ENCODE peak calls at places on chromosomes 6 and 20, in nine cellular contexts. One of them, this sample, is unnamed.

GRCh38 chr20:6828794-6829423 is 61.4 kb downstream of the BMP2 start:
- DNase-seq in NCI-H2029: peak; percentile 71
- DNase-seq in fibroblast of pulmonary artery: peak; percentile 75
- DNase-seq in hippocampal formation: peak; percentile 50
- DNase-seq in amygdala: no peak
- DNase-seq in AG04450: peak; percentile 3
- DNase-seq in chondrocyte: no peak
- DNase-seq in A549: peak; percentile 43
- DNase-seq in ELR: peak; percentile 45
- DNase-seq in this sample: no peak

GRCh38 chr20:37072293-37073196 is 23.3 kb downstream of the RBL1 start:
- DNase-seq in A549: no peak
- DNase-seq in ELR: no peak
- DNase-seq in NCI-H2029: no peak
- DNase-seq in amygdala: no peak
- DNase-seq in fibroblast of pulmonary artery: no peak
- DNase-seq in chondrocyte: no peak
- DNase-seq in hippocampal formation: no peak
- DNase-seq in AG04450: no peak
- DNase-seq in this sample: no peak

GRCh38 chr6:157272866-157273755 is 50.2 kb downstream of the TMEM242 start:
- DNase-seq in ELR: peak; percentile 18
- DNase-seq in NCI-H2029: no peak
- DNase-seq in AG04450: no peak
- DNase-seq in chondrocyte: peak; percentile 62
- DNase-seq in amygdala: no peak
- DNase-seq in A549: peak; percentile 28
- DNase-seq in fibroblast of pulmonary artery: no peak
- DNase-seq in hippocampal formation: no peak
- DNase-seq in this sample: no peak

GRCh38 chr6:93787841-93788240 is 368.5 kb upstream of the EPHA7 start:
- DNase-seq in hippocampal formation: no peak
- DNase-seq in NCI-H2029: no peak
- DNase-seq in amygdala: no peak
- DNase-seq in fibroblast of pulmonary artery: peak; percentile 14
- DNase-seq in AG04450: no peak
- DNase-seq in chondrocyte: no peak
- DNase-seq in ELR: no peak
- DNase-seq in A549: no peak
- DNase-seq in this sample: no peak

GRCh38 chr20:50169329-50169823 is 15.9 kb upstream of the PEDS1 start:
- DNase-seq in ELR: peak; percentile 86
- DNase-seq in amygdala: peak; percentile 49
- DNase-seq in hippocampal formation: peak; percentile 44
- DNase-seq in A549: peak; percentile 58
- DNase-seq in fibroblast of pulmonary artery: peak; percentile 88
- DNase-seq in AG04450: peak; percentile 50
- DNase-seq in chondrocyte: no peak
- DNase-seq in NCI-H2029: peak; percentile 41
- DNase-seq in this sample: no peak

GRCh38 chr6:122730775-122731386 is 48.6 kb upstream of the FABP7 start:
- DNase-seq in fibroblast of pulmonary artery: peak; percentile 65
- DNase-seq in ELR: peak; percentile 61
- DNase-seq in NCI-H2029: peak; percentile 43
- DNase-seq in A549: no peak
- DNase-seq in chondrocyte: no peak
- DNase-seq in hippocampal formation: peak; percentile 50
- DNase-seq in amygdala: no peak
- DNase-seq in AG04450: no peak
- DNase-seq in this sample: peak; percentile 12

GRCh38 chr20:53133628-53134027 is 161.5 kb downstream of the TSHZ2 start:
- DNase-seq in chondrocyte: no peak
- DNase-seq in fibroblast of pulmonary artery: no peak
- DNase-seq in amygdala: no peak
- DNase-seq in ELR: no peak
- DNase-seq in NCI-H2029: no peak
- DNase-seq in A549: no peak
- DNase-seq in hippocampal formation: no peak
- DNase-seq in AG04450: no peak
- DNase-seq in this sample: no peak

GRCh38 chr6:98041921-98042320 is 758.9 kb upstream of the MMS22L start:
- DNase-seq in A549: no peak
- DNase-seq in ELR: no peak
- DNase-seq in chondrocyte: no peak
- DNase-seq in hippocampal formation: no peak
- DNase-seq in AG04450: no peak
- DNase-seq in NCI-H2029: peak; percentile 15
- DNase-seq in amygdala: no peak
- DNase-seq in fibroblast of pulmonary artery: no peak
- DNase-seq in this sample: no peak

GRCh38 chr6:39078695-39079094 is 30.1 kb downstream of the GLP1R start:
- DNase-seq in chondrocyte: no peak
- DNase-seq in amygdala: no peak
- DNase-seq in A549: no peak
- DNase-seq in fibroblast of pulmonary artery: no peak
- DNase-seq in AG04450: no peak
- DNase-seq in NCI-H2029: no peak
- DNase-seq in ELR: no peak
- DNase-seq in hippocampal formation: no peak
- DNase-seq in this sample: no peak

GRCh38 chr20:582204-582603 is 27.9 kb downstream of the TCF15 start:
- DNase-seq in A549: no peak
- DNase-seq in NCI-H2029: no peak
- DNase-seq in chondrocyte: no peak
- DNase-seq in hippocampal formation: no peak
- DNase-seq in fibroblast of pulmonary artery: no peak
- DNase-seq in AG04450: no peak
- DNase-seq in amygdala: no peak
- DNase-seq in ELR: no peak
- DNase-seq in this sample: no peak

GRCh38 chr6:76381612-76382011 is 309.1 kb upstream of the IMPG1 start:
- DNase-seq in ELR: no peak
- DNase-seq in A549: no peak
- DNase-seq in AG04450: no peak
- DNase-seq in chondrocyte: no peak
- DNase-seq in amygdala: no peak
- DNase-seq in hippocampal formation: no peak
- DNase-seq in NCI-H2029: no peak
- DNase-seq in fibroblast of pulmonary artery: no peak
- DNase-seq in this sample: no peak

GRCh38 chr6:35745480-35745879 is 8.6 kb downstream of the ARMC12 start:
- DNase-seq in fibroblast of pulmonary artery: no peak
- DNase-seq in A549: no peak
- DNase-seq in chondrocyte: no peak
- DNase-seq in NCI-H2029: no peak
- DNase-seq in hippocampal formation: no peak
- DNase-seq in amygdala: no peak
- DNase-seq in AG04450: no peak
- DNase-seq in ELR: no peak
- DNase-seq in this sample: no peak

GRCh38 chr20:2745060-2745910 is 52.7 kb downstream of the EBF4 start:
- DNase-seq in amygdala: no peak
- DNase-seq in fibroblast of pulmonary artery: no peak
- DNase-seq in AG04450: no peak
- DNase-seq in A549: no peak
- DNase-seq in hippocampal formation: no peak
- DNase-seq in chondrocyte: no peak
- DNase-seq in ELR: no peak
- DNase-seq in NCI-H2029: no peak
- DNase-seq in this sample: no peak

GRCh38 chr6:40347571-40348011 is 239.6 kb downstream of the LRFN2 start:
- DNase-seq in A549: no peak
- DNase-seq in amygdala: no peak
- DNase-seq in chondrocyte: no peak
- DNase-seq in AG04450: no peak
- DNase-seq in ELR: no peak
- DNase-seq in NCI-H2029: no peak
- DNase-seq in fibroblast of pulmonary artery: no peak
- DNase-seq in hippocampal formation: no peak
- DNase-seq in this sample: no peak

GRCh38 chr20:38197217-38198008 is 32.3 kb upstream of the TGM2 start:
- DNase-seq in chondrocyte: no peak
- DNase-seq in AG04450: no peak
- DNase-seq in NCI-H2029: no peak
- DNase-seq in ELR: no peak
- DNase-seq in fibroblast of pulmonary artery: peak; percentile 30
- DNase-seq in amygdala: no peak
- DNase-seq in A549: no peak
- DNase-seq in hippocampal formation: no peak
- DNase-seq in this sample: no peak

GRCh38 chr6:155128971-155129370 is 133.9 kb downstream of the TIAM2 start:
- DNase-seq in hippocampal formation: no peak
- DNase-seq in ELR: no peak
- DNase-seq in chondrocyte: no peak
- DNase-seq in fibroblast of pulmonary artery: no peak
- DNase-seq in AG04450: no peak
- DNase-seq in A549: no peak
- DNase-seq in NCI-H2029: no peak
- DNase-seq in amygdala: no peak
- DNase-seq in this sample: no peak

GRCh38 chr6:119895626-119896025 is 546.1 kb upstream of the MAN1A1 start:
- DNase-seq in AG04450: no peak
- DNase-seq in NCI-H2029: no peak
- DNase-seq in amygdala: no peak
- DNase-seq in fibroblast of pulmonary artery: no peak
- DNase-seq in A549: no peak
- DNase-seq in chondrocyte: no peak
- DNase-seq in ELR: no peak
- DNase-seq in hippocampal formation: no peak
- DNase-seq in this sample: no peak

GRCh38 chr6:71258078-71258866 is 30.3 kb upstream of the OGFRL1 start:
- DNase-seq in hippocampal formation: no peak
- DNase-seq in amygdala: no peak
- DNase-seq in chondrocyte: no peak
- DNase-seq in A549: no peak
- DNase-seq in NCI-H2029: no peak
- DNase-seq in AG04450: no peak
- DNase-seq in fibroblast of pulmonary artery: no peak
- DNase-seq in ELR: no peak
- DNase-seq in this sample: no peak

GRCh38 chr6:35718911-35719381 is 17.9 kb upstream of the ARMC12 start:
- DNase-seq in chondrocyte: no peak
- DNase-seq in NCI-H2029: no peak
- DNase-seq in A549: no peak
- DNase-seq in hippocampal formation: no peak
- DNase-seq in AG04450: no peak
- DNase-seq in ELR: no peak
- DNase-seq in fibroblast of pulmonary artery: peak; percentile 43
- DNase-seq in amygdala: no peak
- DNase-seq in this sample: no peak

GRCh38 chr6:158924499-158925455 is 75.2 kb downstream of the RSPH3 start:
- DNase-seq in A549: no peak
- DNase-seq in fibroblast of pulmonary artery: no peak
- DNase-seq in ELR: no peak
- DNase-seq in NCI-H2029: no peak
- DNase-seq in chondrocyte: no peak
- DNase-seq in hippocampal formation: no peak
- DNase-seq in amygdala: no peak
- DNase-seq in AG04450: no peak
- DNase-seq in this sample: no peak

GRCh38 chr6:2858678-2859324 is 17.1 kb upstream of the SERPINB1 start:
- DNase-seq in ELR: no peak
- DNase-seq in AG04450: no peak
- DNase-seq in A549: no peak
- DNase-seq in amygdala: no peak
- DNase-seq in fibroblast of pulmonary artery: peak; percentile 24
- DNase-seq in chondrocyte: no peak
- DNase-seq in hippocampal formation: no peak
- DNase-seq in NCI-H2029: no peak
- DNase-seq in this sample: no peak

GRCh38 chr6:28809947-28810654 is 113.7 kb downstream of the TRIM27 start:
- DNase-seq in AG04450: no peak
- DNase-seq in fibroblast of pulmonary artery: no peak
- DNase-seq in A549: no peak
- DNase-seq in ELR: peak; percentile 50
- DNase-seq in hippocampal formation: no peak
- DNase-seq in chondrocyte: no peak
- DNase-seq in amygdala: no peak
- DNase-seq in NCI-H2029: no peak
- DNase-seq in this sample: no peak

GRCh38 chr6:140441256-140441655 is 1066.8 kb upstream of the CITED2 start:
- DNase-seq in amygdala: no peak
- DNase-seq in NCI-H2029: no peak
- DNase-seq in hippocampal formation: no peak
- DNase-seq in ELR: peak; percentile 70
- DNase-seq in AG04450: no peak
- DNase-seq in fibroblast of pulmonary artery: peak; percentile 70
- DNase-seq in A549: no peak
- DNase-seq in chondrocyte: no peak
- DNase-seq in this sample: peak; percentile 41

GRCh38 chr6:4809999-4810918 is 34.1 kb downstream of the CDYL start:
- DNase-seq in NCI-H2029: no peak
- DNase-seq in ELR: peak; percentile 73
- DNase-seq in AG04450: no peak
- DNase-seq in chondrocyte: no peak
- DNase-seq in A549: no peak
- DNase-seq in hippocampal formation: no peak
- DNase-seq in amygdala: no peak
- DNase-seq in fibroblast of pulmonary artery: peak; percentile 76
- DNase-seq in this sample: peak; percentile 19